ENCODE peak calls at places on chromosomes 13 and 19, in six cellular contexts. W is A549, P is adrenal gland, D is thoracic aorta, G is psoas muscle, N is ascending aorta. B is an unnamed sample.

GRCh38 chr19:6087074-6087506 is 23.2 kb downstream of the RFX2 start:
- DNase-seq in W (no peak), P (no peak), D (no peak), G (no peak), N (no peak), B (no peak)

GRCh38 chr13:76965759-76966421 is 17.6 kb downstream of the ACOD1 start:
- DNase-seq in W (no peak), P (peak; percentile 55), D (no peak), G (peak; percentile 25), N (no peak), B (no peak)

GRCh38 chr19:18306209-18306902 is 16.5 kb downstream of the LSM4 start:
- DNase-seq in W (no peak), P (peak; percentile 26), D (no peak), G (no peak), N (no peak), B (no peak)

GRCh38 chr19:32471811-32472210 is 66.2 kb downstream of the DPY19L3 start:
- DNase-seq in W (no peak), P (no peak), D (no peak), G (no peak), N (no peak), B (no peak)

GRCh38 chr13:91546865-91547264 is 148.4 kb downstream of the GPC5 start:
- DNase-seq in W (no peak), P (no peak), D (no peak), G (no peak), N (no peak), B (peak; percentile 4)

GRCh38 chr19:51501594-51502263 is at the start of gene SIGLEC12:
- DNase-seq in W (no peak), P (peak; percentile 31), D (no peak), G (peak; percentile 21), N (no peak), B (no peak)

GRCh38 chr13:50229935-50230334 is 214.7 kb downstream of the KCNRG start:
- DNase-seq in W (no peak), P (no peak), D (no peak), G (no peak), N (no peak), B (no peak)

GRCh38 chr19:17070421-17070820 is 4.8 kb downstream of the HAUS8 start:
- DNase-seq in W (no peak), P (no peak), D (no peak), G (no peak), N (no peak), B (no peak)

GRCh38 chr19:40592170-40592569 is 9.0 kb upstream of the LTBP4 start:
- DNase-seq in W (peak; percentile 81), P (no peak), D (no peak), G (no peak), N (no peak), B (peak; percentile 66)

GRCh38 chr13:48009298-48009697 is 8.2 kb upstream of the SUCLA2 start:
- DNase-seq in W (peak; percentile 5), P (no peak), D (no peak), G (no peak), N (no peak), B (peak; percentile 65)

GRCh38 chr13:26965976-26966375 is 205.4 kb upstream of the GPR12 start:
- DNase-seq in W (no peak), P (peak; percentile 50), D (no peak), G (no peak), N (no peak), B (no peak)

GRCh38 chr19:30132312-30133075 is 190.5 kb downstream of the URI1 start:
- DNase-seq in W (no peak), P (no peak), D (no peak), G (no peak), N (no peak), B (no peak)

GRCh38 chr13:98105929-98106336 is 37.0 kb upstream of the FARP1 start:
- DNase-seq in W (no peak), P (peak; percentile 20), D (no peak), G (no peak), N (no peak), B (no peak)

GRCh38 chr19:33373701-33374405 is at the start of gene CEBPG:
- DNase-seq in W (peak; percentile 93), P (peak; percentile 62), D (no peak), G (peak; percentile 71), N (no peak), B (no peak)

GRCh38 chr19:1767464-1767933 is 14.2 kb downstream of the ONECUT3 start:
- DNase-seq in W (peak; percentile 71), P (no peak), D (no peak), G (peak; percentile 37), N (no peak), B (no peak)

GRCh38 chr13:112060899-112061366 is 6.0 kb upstream of the SOX1 start:
- DNase-seq in W (no peak), P (no peak), D (no peak), G (no peak), N (no peak), B (no peak)

GRCh38 chr13:30477346-30478235 is 11.9 kb upstream of the HMGB1 start:
- DNase-seq in W (no peak), P (no peak), D (no peak), G (no peak), N (no peak), B (no peak)

GRCh38 chr19:18440421-18440877 is 2.5 kb upstream of the ISYNA1 start:
- DNase-seq in W (no peak), P (no peak), D (no peak), G (no peak), N (no peak), B (no peak)

GRCh38 chr13:109394311-109394988 is 391.9 kb downstream of the IRS2 start:
- DNase-seq in W (no peak), P (no peak), D (no peak), G (no peak), N (no peak), B (no peak)

DNA sequence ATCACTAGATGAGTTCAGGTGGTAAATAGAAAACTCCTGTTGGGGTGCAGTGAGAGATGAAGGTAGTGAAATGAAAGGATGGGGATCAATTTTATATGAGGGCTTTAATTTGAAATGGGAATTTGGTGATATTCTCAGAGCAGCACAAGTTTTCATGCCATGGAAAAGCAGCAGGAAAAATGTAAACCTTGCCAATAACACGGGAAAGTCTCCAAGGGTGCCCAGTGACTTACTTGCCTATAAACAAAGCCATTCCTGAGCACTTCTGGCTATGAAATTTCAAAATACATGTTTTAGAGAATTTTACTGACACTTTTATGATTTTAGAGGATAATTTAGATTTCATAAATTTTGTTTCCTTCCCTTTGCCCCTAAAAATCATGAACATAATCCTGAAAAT is 16.4 kb upstream of the FLT3 start:
- DNase-seq in W (no peak), P (no peak), D (no peak), G (no peak), N (no peak), B (no peak)
- H3K4me1 ChIP-seq in W (no peaks in the 10 kb centered on the region), P (no peaks in the 10 kb centered on the region), D (no peaks in the 10 kb centered on the region), G (no peaks in the 10 kb centered on the region), N (no peaks in the 10 kb centered on the region), B (no peaks in the 10 kb centered on the region)

DNA sequence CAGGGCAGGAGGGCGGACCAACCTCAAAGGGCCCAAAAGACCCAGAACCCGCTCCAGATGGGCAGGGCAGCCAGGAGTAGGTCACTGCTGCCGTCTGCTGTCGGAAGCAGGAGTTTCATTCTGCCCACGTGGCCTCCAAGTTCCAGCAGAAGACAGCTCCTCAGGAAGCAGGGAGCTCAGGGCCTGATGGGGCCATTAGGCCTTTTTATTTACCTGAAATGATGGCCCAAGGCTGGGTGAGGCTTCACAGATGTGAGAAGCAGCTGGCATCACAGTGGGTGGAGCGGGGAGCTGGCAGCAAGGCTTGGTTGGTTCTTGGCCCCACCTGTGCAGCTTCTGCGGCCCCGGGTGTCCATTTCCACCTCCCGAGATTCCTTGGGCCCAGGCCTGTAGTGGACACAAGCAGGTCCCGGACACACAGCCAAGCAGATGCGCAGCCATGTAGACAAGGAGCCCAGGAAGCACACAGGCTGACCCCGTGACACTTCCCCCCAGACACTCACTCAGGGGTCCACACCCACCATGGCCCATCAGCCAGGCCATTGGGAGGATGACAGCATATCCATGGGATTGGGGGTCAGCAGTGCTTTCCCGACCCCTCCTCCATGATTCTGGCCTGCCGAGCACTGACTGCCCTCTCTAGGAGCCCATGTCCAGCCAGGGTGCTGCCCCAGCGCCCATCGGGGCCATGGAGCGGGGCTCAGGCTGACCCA is 26.4 kb downstream of the C13orf46 start:
- DNase-seq in W (no peak), P (peak; percentile 76), D (peak; percentile 4), G (peak; percentile 68), N (no peak), B (no peak)
- TF ChIP-seq CTCF in W (peak; percentile 25), P (peak; percentile 77), D (peak; percentile 84), G (peak; percentile 61), N (peak; percentile 87), B (peak; percentile 87)

GRCh38 chr19:13839938-13840750 is 36.8 kb upstream of the NANOS3 start:
- DNase-seq in W (no peak), P (no peak), D (no peak), G (peak; percentile 76), N (peak; percentile 60), B (no peak)
- H3K4me1 ChIP-seq in W (peaks cover 57% of the 10 kb centered on the region), P (peaks cover 29% of the 10 kb centered on the region), D (peaks cover 51% of the 10 kb centered on the region), G (peaks cover 42% of the 10 kb centered on the region), N (peaks cover 30% of the 10 kb centered on the region), B (peaks cover 14% of the 10 kb centered on the region)

GRCh38 chr19:47649588-47649987 is 40.7 kb downstream of the BICRA start:
- DNase-seq in W (no peak), P (no peak), D (no peak), G (no peak), N (no peak), B (no peak)
- TF ChIP-seq CTCF in W (no peak), P (no peak), D (no peak), G (no peak), N (no peak), B (no peak)

GRCh38 chr19:43466793-43467192 is 1.4 kb upstream of the LYPD3 start:
- DNase-seq in W (no peak), P (no peak), D (no peak), G (no peak), N (no peak), B (no peak)
- H3K4me1 ChIP-seq in W (peaks cover 15% of the 10 kb centered on the region), P (peaks cover 6% of the 10 kb centered on the region), D (peaks cover 20% of the 10 kb centered on the region), G (peaks cover 3% of the 10 kb centered on the region), N (no peaks in the 10 kb centered on the region), B (peaks cover 29% of the 10 kb centered on the region)

GRCh38 chr19:10294368-10294697 is 4.6 kb downstream of the ICAM5 start:
- DNase-seq in W (no peak), P (no peak), D (no peak), G (no peak), N (no peak), B (no peak)
- TF ChIP-seq CTCF in W (no peak), P (no peak), D (no peak), G (no peak), N (no peak), B (peak; percentile 44)

B was measured in foreskin keratinocyte.